ENCODE peak calls at places on chromosomes 13 and 19, in eight cellular contexts. Z is mucosa of descending colon; J is T1000; T is endothelial cell; D is AG10803; S is hepatocyte; L is OCI-LY7; A is stimulated activated CD8-positive, alpha-beta memory T cell treated with anti-CD3 and anti-CD28 coated beads, Interleukin-7, amount 100 ng/mL, for 1 hour. E is an unnamed sample.

GRCh38 chr19:48812094-48812929 is 1.5 kb upstream of the BCAT2 start:
- DNase-seq in Z (peak), J (peak), T (peak), D (peak), S (peak), L (peak), A (peak), E (peak)

GRCh38 chr19:45515807-45516401 is 8.6 kb downstream of the VASP start:
- DNase-seq in Z (peak), J (no peak), T (no peak), D (no peak), S (no peak), L (no peak), A (no peak), E (no peak)

GRCh38 chr13:78862460-78862859 is 203.5 kb upstream of the OBI1 start:
- DNase-seq in Z (no peak), J (no peak), T (no peak), D (no peak), S (no peak), L (no peak), A (no peak), E (no peak)

GRCh38 chr13:76048675-76049396 is 412.7 kb downstream of the LMO7 start:
- DNase-seq in Z (no peak), J (no peak), T (no peak), D (no peak), S (peak), L (no peak), A (no peak), E (no peak)

GRCh38 chr19:39112338-39112890 is 13.2 kb upstream of the PAK4 start:
- DNase-seq in Z (no peak), J (peak), T (no peak), D (no peak), S (no peak), L (no peak), A (no peak), E (peak)

GRCh38 chr19:48596679-48597465 is 9.7 kb upstream of the SPACA4 start:
- DNase-seq in Z (no peak), J (no peak), T (no peak), D (no peak), S (no peak), L (no peak), A (no peak), E (no peak)

GRCh38 chr13:33367931-33368330 is 82.4 kb upstream of the STARD13 start:
- DNase-seq in Z (no peak), J (no peak), T (no peak), D (no peak), S (no peak), L (no peak), A (no peak), E (no peak)

GRCh38 chr13:51928231-51928630 is 66.5 kb downstream of the CCDC70 start:
- DNase-seq in Z (no peak), J (no peak), T (no peak), D (no peak), S (no peak), L (no peak), A (no peak), E (peak)

GRCh38 chr19:18415177-18415867 is 3.9 kb upstream of the SSBP4 start:
- DNase-seq in Z (peak), J (no peak), T (no peak), D (peak), S (peak), L (no peak), A (no peak), E (no peak)

GRCh38 chr13:62418872-62419271 is 1003.2 kb upstream of the PCDH20 start:
- DNase-seq in Z (no peak), J (no peak), T (no peak), D (no peak), S (no peak), L (no peak), A (no peak), E (no peak)

GRCh38 chr13:40922437-40923040 is 96.6 kb downstream of the ELF1 start:
- DNase-seq in Z (peak), J (no peak), T (no peak), D (no peak), S (peak), L (no peak), A (no peak), E (peak)

GRCh38 chr19:50167314-50167721 is 4.2 kb upstream of the IZUMO2 start:
- DNase-seq in Z (peak), J (no peak), T (no peak), D (no peak), S (no peak), L (no peak), A (no peak), E (no peak)

GRCh38 chr19:6475321-6476108 is 6.1 kb downstream of the DENND1C start:
- DNase-seq in Z (peak), J (no peak), T (no peak), D (no peak), S (peak), L (no peak), A (no peak), E (no peak)

GRCh38 chr13:113657851-113658741 is at the start of gene ATP4B:
- DNase-seq in Z (no peak), J (no peak), T (no peak), D (no peak), S (no peak), L (no peak), A (no peak), E (no peak)

GRCh38 chr19:47273313-47274070 is 1.2 kb upstream of the INAFM1 start:
- DNase-seq in Z (peak), J (peak), T (peak), D (peak), S (peak), L (peak), A (peak), E (peak)

GRCh38 chr13:78764665-78765064 is 105.7 kb upstream of the OBI1 start:
- DNase-seq in Z (no peak), J (no peak), T (no peak), D (no peak), S (no peak), L (no peak), A (no peak), E (no peak)

GRCh38 chr19:18401580-18402112 is 4.2 kb upstream of the LRRC25 start:
- DNase-seq in Z (peak), J (no peak), T (peak), D (peak), S (peak), L (peak), A (no peak), E (peak)

GRCh38 chr19:39871362-39871761 is 25.2 kb upstream of the FBL start:
- DNase-seq in Z (no peak), J (no peak), T (no peak), D (no peak), S (no peak), L (no peak), A (no peak), E (no peak)

GRCh38 chr13:48531416-48532145 is 1.3 kb downstream of the RCBTB2 start:
- DNase-seq in Z (peak), J (no peak), T (no peak), D (no peak), S (no peak), L (peak), A (no peak), E (no peak)